ENCODE peak calls at places on chromosomes 4 and X, in five cellular contexts. J is activated naive CD8-positive, alpha-beta T cell treated with anti-CD3 and anti-CD28 coated beads, Interleukin-2, amount 50 U/mL, for 24 hours; Y is HEK293T; V is T-helper 1 cell; G is substantia nigra. Z is an unnamed sample.

GRCh38 chrX:56786889-56787733 is 58.1 kb downstream of the NBDY start:
- DNase-seq in G (no peak), V (no peak), Y (no peak), J (no peak), Z (no peak)

GRCh38 chrX:107728342-107729099 is 47.1 kb downstream of the TSC22D3 start:
- DNase-seq in V (no peak), Y (no peak), J (no peak), G (peak), Z (no peak)

GRCh38 chr4:180827610-180828009 is 1415.6 kb upstream of the TENM3 start:
- DNase-seq in G (no peak), V (no peak), J (no peak), Y (no peak), Z (no peak)

GRCh38 chrX:115690554-115691216 is 129.7 kb downstream of the PLS3 start:
- DNase-seq in V (no peak), Y (peak), G (peak), J (peak), Z (no peak)

GRCh38 chrX:136582624-136583023 is 50.6 kb downstream of the VGLL1 start:
- DNase-seq in J (no peak), G (no peak), V (no peak), Y (no peak), Z (no peak)

GRCh38 chrX:39693298-39693697 is 404.5 kb downstream of the BCOR start:
- DNase-seq in J (no peak), Y (peak), V (no peak), G (no peak), Z (no peak)

GRCh38 chr4:58515206-58515605 is 1405.0 kb upstream of the IGFBP7 start:
- DNase-seq in J (no peak), Y (no peak), V (no peak), G (no peak), Z (no peak)

GRCh38 chr4:19832388-19832787 is 419.3 kb upstream of the SLIT2 start:
- DNase-seq in J (no peak), V (no peak), Y (no peak), G (no peak), Z (no peak)

GRCh38 chr4:38696697-38697096 is 32.7 kb downstream of the KLF3 start:
- DNase-seq in J (no peak), G (no peak), V (no peak), Y (no peak), Z (no peak)

GRCh38 chr4:128721896-128722295 is 87.6 kb upstream of the JADE1 start:
- DNase-seq in V (no peak), G (no peak), J (no peak), Y (no peak), Z (no peak)

GRCh38 chr4:134057356-134057755 is 144.2 kb downstream of the PABPC4L start:
- DNase-seq in J (no peak), Y (no peak), G (no peak), V (no peak), Z (no peak)

GRCh38 chr4:168124008-168124641 is 31.8 kb downstream of the ANXA10 start:
- DNase-seq in V (no peak), G (no peak), Y (no peak), J (no peak), Z (no peak)

GRCh38 chr4:7416745-7417432 is 17.8 kb downstream of the PSAPL1 start:
- DNase-seq in V (no peak), Y (no peak), G (no peak), J (no peak), Z (no peak)

GRCh38 chr4:53780736-53781400 is 189.6 kb upstream of the LNX1 start:
- DNase-seq in Y (no peak), G (no peak), J (no peak), V (no peak), Z (no peak)

GRCh38 chr4:12846368-12846767 is 637.8 kb downstream of the RAB28 start:
- DNase-seq in V (no peak), G (no peak), J (no peak), Y (no peak), Z (no peak)